ENCODE peak calls at places on chromosomes 2 and 18, in five cellular contexts. Q, P, L, C and J are unnamed samples.

GRCh38 chr2:67871696-67872320 is 191.0 kb downstream of the C1D start:
- DNase-seq in Q (no peak), P (no peak), L (no peak), C (no peak), J (no peak)

GRCh38 chr18:30177056-30177455 is 865.5 kb downstream of the DSC3 start:
- DNase-seq in P (no peak), Q (no peak), L (no peak), C (no peak), J (no peak)

GRCh38 chr2:35929551-35929950 is 426.0 kb upstream of the CRIM1 start:
- DNase-seq in L (no peak), P (no peak), Q (no peak), C (no peak), J (no peak)

GRCh38 chr2:2101924-2102323 is 229.2 kb downstream of the MYT1L start:
- DNase-seq in Q (peak), C (no peak), P (peak), L (no peak), J (peak)

GRCh38 chr2:64996914-64997313 is 7.7 kb downstream of the SLC1A4 start:
- DNase-seq in P (no peak), Q (peak), C (no peak), L (no peak), J (no peak)

GRCh38 chr2:181176540-181176939 is 196.1 kb downstream of the UBE2E3 start:
- DNase-seq in P (no peak), L (no peak), Q (no peak), C (no peak), J (no peak)

GRCh38 chr2:15730545-15731212 is 139.0 kb downstream of the DDX1 start:
- DNase-seq in C (no peak), P (no peak), Q (peak), L (no peak), J (peak)

GRCh38 chr18:13312515-13312914 is 94.0 kb downstream of the LDLRAD4 start:
- DNase-seq in P (no peak), C (no peak), Q (no peak), L (no peak), J (no peak)

GRCh38 chr2:39007875-39008504 is 112.9 kb downstream of the SOS1 start:
- DNase-seq in Q (no peak), C (no peak), P (no peak), L (no peak), J (no peak)

GRCh38 chr18:40365526-40365925 is 1589.5 kb upstream of the PIK3C3 start:
- DNase-seq in P (no peak), L (no peak), C (no peak), Q (no peak), J (no peak)

GRCh38 chr2:31318360-31319336 is 84.7 kb downstream of the EHD3 start:
- DNase-seq in C (no peak), P (peak), L (no peak), Q (no peak), J (peak)

GRCh38 chr2:232994446-232994845 is 18.6 kb downstream of the NGEF start:
- DNase-seq in P (no peak), L (no peak), Q (no peak), C (no peak), J (no peak)

GRCh38 chr2:239593965-239594771 is 193.3 kb upstream of the HDAC4 start:
- DNase-seq in P (no peak), C (no peak), L (no peak), Q (no peak), J (no peak)

GRCh38 chr2:204687776-204688175 is 142.5 kb downstream of the PARD3B start:
- DNase-seq in C (no peak), Q (no peak), P (no peak), L (no peak), J (no peak)

GRCh38 chr2:33782395-33783239 is 183.5 kb upstream of the FAM98A start:
- DNase-seq in P (no peak), C (no peak), Q (peak), L (no peak), J (peak)

GRCh38 chr18:78998350-78999055 is 18.9 kb downstream of the SALL3 start:
- DNase-seq in L (no peak), C (no peak), P (no peak), Q (peak), J (no peak)

GRCh38 chr2:225282858-225283693 is 116.4 kb upstream of the NYAP2 start:
- DNase-seq in L (peak), C (no peak), Q (peak), P (peak), J (peak)

GRCh38 chr2:159076233-159076632 is 107.8 kb downstream of the TANC1 start:
- DNase-seq in P (no peak), L (no peak), Q (no peak), C (no peak), J (no peak)

GRCh38 chr2:31831585-31831984 is 179.2 kb downstream of the MEMO1 start:
- DNase-seq in C (no peak), P (no peak), Q (no peak), L (no peak), J (no peak)

GRCh38 chr2:48496867-48497266 is 33.1 kb upstream of the STON1 start:
- DNase-seq in Q (peak), L (no peak), C (no peak), P (no peak), J (no peak)

GRCh38 chr2:232584238-232584637 is 33.7 kb downstream of the EIF4E2 start:
- DNase-seq in Q (no peak), P (no peak), C (no peak), L (no peak), J (no peak)

GRCh38 chr18:63624863-63625262 is 19.2 kb downstream of the SERPINB4 start:
- DNase-seq in C (no peak), L (no peak), Q (no peak), P (no peak), J (no peak)

GRCh38 chr2:166373105-166373504 is 2.6 kb downstream of the SCN9A start:
- DNase-seq in L (no peak), C (no peak), P (no peak), Q (no peak), J (peak)

GRCh38 chr2:30316408-30316807 is 85.1 kb downstream of the LBH start:
- DNase-seq in L (no peak), P (no peak), C (no peak), Q (no peak), J (no peak)